ENCODE peak calls at places on chromosomes 7 and 10, in six cellular contexts. V is kidney epithelial cell, Z is COLO829, W is EL, F is GM12892, P is fibroblast of the conjunctiva. B is an unnamed sample.

GRCh38 chr7:101835136-101835535 is 17.7 kb downstream of the CUX1 start:
- DNase-seq in V (no peak), Z (no peak), W (no peak), F (no peak), P (no peak), B (no peak)

GRCh38 chr7:47307311-47307710 is 274.6 kb downstream of the TNS3 start:
- DNase-seq in V (no peak), Z (no peak), W (no peak), F (no peak), P (no peak), B (no peak)

GRCh38 chr7:31695856-31696255 is 8.8 kb downstream of the PPP1R17 start:
- DNase-seq in V (no peak), Z (no peak), W (no peak), F (no peak), P (no peak), B (no peak)

GRCh38 chr7:123423622-123424021 is 110.8 kb downstream of the IQUB start:
- DNase-seq in V (no peak), Z (no peak), W (no peak), F (no peak), P (no peak), B (no peak)

GRCh38 chr10:77768046-77768445 is 130.4 kb upstream of the KCNMA1 start:
- DNase-seq in V (no peak), Z (no peak), W (no peak), F (no peak), P (no peak), B (no peak)

GRCh38 chr7:12146813-12147212 is 64.3 kb upstream of the TMEM106B start:
- DNase-seq in V (no peak), Z (no peak), W (no peak), F (no peak), P (no peak), B (no peak)

GRCh38 chr7:78083466-78084120 is 285.0 kb downstream of the PHTF2 start:
- DNase-seq in V (no peak), Z (no peak), W (peak), F (no peak), P (no peak), B (no peak)

GRCh38 chr7:129746857-129747529 is 135.5 kb downstream of the NRF1 start:
- DNase-seq in V (no peak), Z (no peak), W (no peak), F (no peak), P (no peak), B (no peak)

GRCh38 chr10:116891208-116891607 is 41.9 kb downstream of the ENO4 start:
- DNase-seq in V (no peak), Z (peak), W (peak), F (no peak), P (peak), B (no peak)

GRCh38 chr10:71746344-71747037 is 26.8 kb downstream of the VSIR start:
- DNase-seq in V (no peak), Z (no peak), W (no peak), F (no peak), P (no peak), B (no peak)

GRCh38 chr7:127798023-127798422 is 146.0 kb downstream of the SND1 start:
- DNase-seq in V (no peak), Z (no peak), W (no peak), F (no peak), P (no peak), B (no peak)

GRCh38 chr7:111872837-111873646 is 310.8 kb upstream of the IMMP2L start:
- DNase-seq in V (no peak), Z (no peak), W (no peak), F (no peak), P (no peak), B (no peak)

GRCh38 chr10:103763374-103764202 is 91.8 kb downstream of the SH3PXD2A start:
- DNase-seq in V (no peak), Z (no peak), W (peak), F (no peak), P (no peak), B (no peak)

GRCh38 chr7:47008461-47008860 is 573.5 kb downstream of the TNS3 start:
- DNase-seq in V (no peak), Z (no peak), W (peak), F (no peak), P (no peak), B (no peak)

GRCh38 chr7:29141981-29142380 is 4.4 kb downstream of the CPVL start:
- DNase-seq in V (no peak), Z (no peak), W (no peak), F (no peak), P (no peak), B (no peak)

GRCh38 chr10:18737236-18737635 is 78.0 kb downstream of the ARL5B start:
- DNase-seq in V (no peak), Z (no peak), W (peak), F (no peak), P (no peak), B (no peak)

GRCh38 chr10:130190737-130191115 is 54.5 kb downstream of the GLRX3 start:
- DNase-seq in V (no peak), Z (no peak), W (no peak), F (no peak), P (no peak), B (no peak)

GRCh38 chr10:120818301-120818700 is 32.9 kb upstream of the WDR11 start:
- DNase-seq in V (no peak), Z (no peak), W (no peak), F (no peak), P (no peak), B (no peak)

GRCh38 chr7:516606-517456 is 2.8 kb downstream of the PDGFA start:
- DNase-seq in V (peak), Z (no peak), W (peak), F (no peak), P (no peak), B (no peak)

GRCh38 chr7:930975-931758 is 23.3 kb downstream of the ADAP1 start:
- DNase-seq in V (no peak), Z (no peak), W (no peak), F (no peak), P (no peak), B (no peak)

GRCh38 chr10:32938554-32939061 is 19.4 kb downstream of the ITGB1 start:
- DNase-seq in V (no peak), Z (peak), W (peak), F (no peak), P (no peak), B (no peak)

GRCh38 chr7:142956951-142957623 is 5.1 kb downstream of the KEL start:
- DNase-seq in V (no peak), Z (peak), W (peak), F (no peak), P (no peak), B (no peak)

GRCh38 chr7:105775580-105775979 is 100.8 kb downstream of the ATXN7L1 start:
- DNase-seq in V (no peak), Z (no peak), W (no peak), F (no peak), P (no peak), B (no peak)

GRCh38 chr7:8591289-8591688 is 157.9 kb downstream of the NXPH1 start:
- DNase-seq in V (no peak), Z (no peak), W (no peak), F (no peak), P (no peak), B (no peak)

GRCh38 chr10:110916554-110917346 is 2.2 kb downstream of the BBIP1 start:
- DNase-seq in V (no peak), Z (no peak), W (peak), F (no peak), P (peak), B (no peak)

GRCh38 chr10:112539340-112539739 is 92.3 kb downstream of the VTI1A start:
- DNase-seq in V (no peak), Z (peak), W (no peak), F (no peak), P (no peak), B (no peak)

GRCh38 chr7:108413782-108414492 is 42.3 kb downstream of the NRCAM start:
- DNase-seq in V (no peak), Z (no peak), W (peak), F (no peak), P (no peak), B (no peak)

GRCh38 chr10:64011871-64012714 is 490.9 kb downstream of the REEP3 start:
- DNase-seq in V (no peak), Z (no peak), W (no peak), F (no peak), P (no peak), B (no peak)